ENCODE peak calls at places on chromosomes 13 and 19, in ten cellular contexts. M is CD4-positive, alpha-beta T cell; B is cardiac muscle cell; T is tibial nerve; N is MM.1S; K is colonic mucosa; V is suprapubic skin; O is BJ; U is upper lobe of right lung; Z is foreskin fibroblast. E is an unnamed sample.

GRCh38 chr13:32284927-32285632 is 30.1 kb downstream of the ZAR1L start:
- DNase-seq in N (no peak), Z (peak; percentile 57), V (no peak), T (peak; percentile 43), U (no peak), M (no peak), K (no peak), B (peak; percentile 89), O (peak; percentile 39), E (no peak)

GRCh38 chr19:29663861-29664752 is 1.2 kb upstream of the PLEKHF1 start:
- DNase-seq in K (no peak), U (peak; percentile 62), B (no peak), T (no peak), N (no peak), Z (no peak), V (no peak), O (no peak), M (no peak), E (no peak)

GRCh38 chr13:60572855-60573254 is 175.8 kb downstream of the TDRD3 start:
- DNase-seq in T (no peak), V (no peak), N (no peak), B (no peak), Z (no peak), U (no peak), K (no peak), O (no peak), M (no peak), E (no peak)

GRCh38 chr19:5818594-5818993 is 13.7 kb downstream of the NRTN start:
- DNase-seq in M (no peak), N (no peak), B (no peak), Z (no peak), U (no peak), K (no peak), V (no peak), O (no peak), T (no peak), E (no peak)

GRCh38 chr13:29472317-29472961 is 123.0 kb downstream of the SLC7A1 start:
- DNase-seq in O (no peak), M (no peak), T (peak; percentile 54), N (peak; percentile 30), U (no peak), B (peak; percentile 69), V (no peak), K (peak; percentile 46), Z (peak; percentile 33), E (peak; percentile 69)

GRCh38 chr19:38993271-38993670 is 17.7 kb upstream of the FBXO17 start:
- DNase-seq in K (no peak), V (no peak), N (no peak), M (no peak), T (no peak), B (peak; percentile 68), U (no peak), O (no peak), Z (peak; percentile 70), E (no peak)

GRCh38 chr19:781800-782194 is 15.5 kb upstream of the PTBP1 start:
- DNase-seq in O (no peak), T (no peak), V (no peak), U (no peak), K (no peak), N (no peak), M (no peak), Z (no peak), B (no peak), E (no peak)

GRCh38 chr13:44142911-44143665 is 230.5 kb upstream of the SERP2 start:
- DNase-seq in V (no peak), O (no peak), U (no peak), B (peak; percentile 29), M (no peak), Z (no peak), T (no peak), K (no peak), N (peak; percentile 8), E (no peak)

GRCh38 chr13:61414686-61415664 is 674 bp downstream of the PCDH20 start:
- DNase-seq in T (no peak), O (no peak), U (peak; percentile 86), Z (no peak), B (peak; percentile 17), V (no peak), M (no peak), N (no peak), K (peak; percentile 82), E (peak; percentile 43)

GRCh38 chr13:26965976-26966375 is 205.4 kb upstream of the GPR12 start:
- DNase-seq in N (no peak), T (no peak), M (no peak), K (no peak), U (no peak), Z (no peak), O (no peak), B (peak; percentile 93), V (no peak), E (no peak)

GRCh38 chr19:10001899-10002298 is 8.4 kb downstream of the COL5A3 start:
- DNase-seq in U (no peak), N (no peak), B (peak; percentile 21), K (peak; percentile 74), Z (no peak), O (no peak), V (no peak), T (no peak), M (no peak), E (peak; percentile 20)

GRCh38 chr19:31943305-31943704 is 402.1 kb upstream of the ZNF507 start:
- DNase-seq in T (no peak), K (no peak), B (no peak), U (no peak), N (no peak), O (no peak), M (no peak), V (no peak), Z (no peak), E (peak; percentile 13)
- TF ChIP-seq CTCF in T (no peak), K (no peak), B (no peak), U (no peak), N (no peak), O (no peak), M (no peak), V (no peak), Z (no peak), E (peak; percentile 50)

GRCh38 chr13:78826312-78826711 is 167.4 kb upstream of the OBI1 start:
- DNase-seq in O (no peak), B (no peak), M (no peak), U (no peak), K (no peak), T (no peak), N (no peak), V (no peak), Z (no peak), E (no peak)

GRCh38 chr13:78830508-78830907 is 171.6 kb upstream of the OBI1 start:
- DNase-seq in K (no peak), V (no peak), M (no peak), T (no peak), B (no peak), Z (no peak), N (no peak), U (no peak), O (no peak), E (no peak)

GRCh38 chr13:78827471-78827870 is 168.5 kb upstream of the OBI1 start:
- DNase-seq in K (no peak), Z (no peak), V (no peak), O (no peak), U (no peak), T (no peak), B (no peak), M (no peak), N (no peak), E (no peak)

GRCh38 chr13:78829821-78830220 is 170.9 kb upstream of the OBI1 start:
- DNase-seq in B (no peak), M (no peak), T (no peak), U (no peak), N (no peak), K (no peak), O (no peak), V (no peak), Z (no peak), E (no peak)

GRCh38 chr13:78826936-78827335 is 168.0 kb upstream of the OBI1 start:
- DNase-seq in U (no peak), B (no peak), V (no peak), K (no peak), N (no peak), T (no peak), O (no peak), Z (no peak), M (no peak), E (no peak)
- TF ChIP-seq CTCF in U (no peak), B (no peak), V (no peak), K (no peak), N (no peak), T (no peak), O (no peak), Z (no peak), M (no peak), E (no peak)

GRCh38 chr13:24613755-24614154 is 66.5 kb upstream of the ATP12A start:
- DNase-seq in N (no peak), T (no peak), K (no peak), B (no peak), O (no peak), V (no peak), U (no peak), Z (no peak), M (no peak), E (no peak)

GRCh38 chr13:24613128-24613527 is 67.1 kb upstream of the ATP12A start:
- DNase-seq in M (no peak), N (no peak), Z (no peak), U (no peak), B (no peak), K (no peak), O (no peak), T (no peak), V (no peak), E (no peak)

GRCh38 chr13:24612726-24613125 is 67.5 kb upstream of the ATP12A start:
- DNase-seq in B (no peak), N (no peak), T (no peak), O (no peak), M (no peak), V (no peak), Z (no peak), K (no peak), U (no peak), E (no peak)

GRCh38 chr13:24614306-24615080 is 65.7 kb upstream of the ATP12A start:
- DNase-seq in B (no peak), V (no peak), M (no peak), U (no peak), K (no peak), N (no peak), Z (no peak), T (no peak), O (no peak), E (no peak)

DNA sequence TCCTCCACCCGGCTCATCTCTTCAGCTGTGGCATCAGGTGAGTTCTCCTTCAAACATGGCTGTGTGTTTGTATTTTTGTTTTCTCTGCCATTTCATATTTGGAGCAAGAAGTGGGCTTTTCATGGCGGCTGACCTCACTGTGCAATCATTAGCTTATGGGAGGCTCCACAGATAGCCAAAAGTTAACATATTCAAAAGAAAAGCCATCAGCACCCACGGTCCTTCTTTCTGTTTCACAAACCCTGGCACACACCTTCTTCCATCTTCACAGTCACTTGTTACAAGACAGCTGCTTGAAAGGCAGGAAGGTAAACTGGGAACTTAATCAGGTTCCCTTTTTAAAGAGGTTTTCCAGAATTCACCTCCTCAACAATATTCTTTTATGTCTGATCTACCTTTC is 69.3 kb upstream of the ATP12A start:
- DNase-seq in V (no peak), N (no peak), M (no peak), O (no peak), K (no peak), B (no peak), Z (no peak), U (no peak), T (no peak), E (no peak)
- TF ChIP-seq CTCF in V (no peak), N (no peak), M (no peak), O (no peak), K (no peak), B (no peak), Z (no peak), U (no peak), T (no peak), E (no peak)

GRCh38 chr13:91308299-91308698 is 39.2 kb upstream of the MIR17HG start:
- DNase-seq in B (no peak), K (no peak), N (no peak), U (no peak), V (no peak), O (no peak), Z (no peak), T (no peak), M (no peak), E (no peak)
- TF ChIP-seq CTCF in B (peak; percentile 17), K (no peak), N (no peak), U (peak; percentile 22), V (no peak), O (no peak), Z (no peak), T (no peak), M (no peak), E (peak; percentile 26)